ENCODE peak calls at places on chromosomes 4 and X, in ten cellular contexts. L is mammary epithelial cell; M is cardiac fibroblast; Q is ascending aorta; W is CD8-positive, alpha-beta T cell; U is H1; K is NT2/D1; N is HepG2; D is iPS DF 6.9; T is right atrium auricular region. I is an unnamed sample.

GRCh38 chr4:85773372-85773771 is 298.4 kb downstream of the ARHGAP24 start:
- DNase-seq in U (no peak), K (peak), N (no peak), L (no peak), W (no peak), D (no peak), M (no peak), T (no peak), Q (no peak), I (no peak)

GRCh38 chr4:76271248-76271647 is 19.7 kb downstream of the FAM47E start:
- DNase-seq in K (no peak), T (no peak), L (no peak), D (no peak), Q (no peak), M (no peak), U (no peak), W (no peak), N (no peak), I (no peak)

GRCh38 chrX:10634681-10635161 is 14.3 kb upstream of the MID1 start:
- DNase-seq in W (no peak), T (no peak), L (peak), M (peak), K (no peak), N (no peak), U (no peak), Q (no peak), D (no peak), I (no peak)

GRCh38 chr4:107034091-107034698 is 1.9 kb downstream of the DKK2 start:
- DNase-seq in T (peak), W (no peak), Q (peak), K (no peak), L (no peak), U (peak), D (no peak), N (peak), M (peak), I (no peak)

GRCh38 chr4:76053730-76054129 is 17.9 kb upstream of the CXCL11 start:
- DNase-seq in U (no peak), D (no peak), T (no peak), M (no peak), Q (no peak), W (no peak), L (peak), N (peak), K (no peak), I (no peak)

GRCh38 chrX:106891762-106892161 is 11.4 kb downstream of the RIPPLY1 start:
- DNase-seq in Q (no peak), D (no peak), M (no peak), U (no peak), N (no peak), W (no peak), T (no peak), L (peak), K (no peak), I (no peak)

GRCh38 chrX:13372203-13372980 is 52.5 kb upstream of the ATXN3L start:
- DNase-seq in T (no peak), N (no peak), M (no peak), L (peak), U (no peak), Q (no peak), D (no peak), K (no peak), W (no peak), I (no peak)

GRCh38 chr4:180058731-180059215 is 2184.4 kb upstream of the TENM3 start:
- DNase-seq in U (peak), T (no peak), N (no peak), W (no peak), Q (peak), D (no peak), L (peak), M (peak), K (peak), I (no peak)

GRCh38 chrX:38431525-38431924 is 79.1 kb downstream of the OTC start:
- DNase-seq in N (no peak), Q (no peak), D (no peak), L (no peak), M (no peak), W (no peak), K (no peak), T (no peak), U (no peak), I (no peak)

GRCh38 chr4:84403656-84404055 is 95.4 kb downstream of the NKX6-1 start:
- DNase-seq in W (no peak), M (no peak), Q (no peak), L (peak), U (no peak), K (no peak), T (no peak), N (no peak), D (no peak), I (no peak)

GRCh38 chr4:95317124-95317820 is 231.5 kb downstream of the UNC5C start:
- DNase-seq in K (no peak), M (no peak), Q (no peak), W (no peak), N (no peak), T (no peak), L (no peak), D (no peak), U (no peak), I (no peak)

GRCh38 chr4:179399054-179399782 is 1957.0 kb upstream of the AGA start:
- DNase-seq in K (no peak), T (no peak), Q (no peak), W (no peak), D (no peak), N (no peak), U (no peak), M (no peak), L (no peak), I (no peak)

GRCh38 chr4:75542824-75543223 is 13.0 kb upstream of the ODAPH start:
- DNase-seq in T (no peak), Q (no peak), U (no peak), N (no peak), W (no peak), M (peak), L (peak), K (no peak), D (no peak), I (peak)

GRCh38 chr4:145731026-145731425 is 51.1 kb downstream of the C4orf51 start:
- DNase-seq in W (no peak), N (peak), D (no peak), U (no peak), Q (no peak), T (no peak), L (no peak), K (no peak), M (peak), I (peak)

GRCh38 chrX:22399793-22400192 is 127.1 kb downstream of the CBLL2 start:
- DNase-seq in M (peak), Q (no peak), K (no peak), L (peak), T (no peak), U (no peak), W (no peak), D (no peak), N (no peak), I (no peak)

GRCh38 chrX:112211459-112211858 is 128.9 kb upstream of the TRPC5 start:
- DNase-seq in Q (no peak), T (no peak), U (no peak), N (no peak), W (no peak), D (no peak), M (no peak), K (no peak), L (peak), I (no peak)

GRCh38 chr4:14254252-14254651 is 626.7 kb upstream of the BOD1L1 start:
- DNase-seq in N (no peak), D (peak), U (peak), L (peak), Q (no peak), M (peak), K (peak), T (no peak), W (no peak), I (no peak)

GRCh38 chrX:79161655-79162054 is 17.2 kb downstream of the GPR174 start:
- DNase-seq in W (peak), M (no peak), K (no peak), D (no peak), T (no peak), U (no peak), N (no peak), Q (no peak), L (no peak), I (no peak)

GRCh38 chrX:118976599-118977340 is 2.4 kb downstream of the LONRF3 start:
- DNase-seq in W (no peak), L (no peak), N (no peak), M (peak), K (no peak), Q (peak), U (no peak), D (no peak), T (no peak), I (no peak)

GRCh38 chrX:1075156-1075555 is 137.3 kb downstream of the CRLF2 start:
- DNase-seq in N (no peak), Q (no peak), K (no peak), U (no peak), D (no peak), M (no peak), T (no peak), W (no peak), L (no peak), I (no peak)

GRCh38 chr4:38119663-38120374 is 159.6 kb downstream of the PTTG2 start:
- DNase-seq in M (peak), K (no peak), U (no peak), W (no peak), L (peak), D (no peak), Q (no peak), N (no peak), T (no peak), I (no peak)

GRCh38 chr4:145047151-145047550 is 50.8 kb downstream of the ANAPC10 start:
- DNase-seq in L (no peak), T (no peak), D (no peak), W (no peak), K (no peak), U (no peak), M (no peak), Q (no peak), N (no peak), I (no peak)

DNA sequence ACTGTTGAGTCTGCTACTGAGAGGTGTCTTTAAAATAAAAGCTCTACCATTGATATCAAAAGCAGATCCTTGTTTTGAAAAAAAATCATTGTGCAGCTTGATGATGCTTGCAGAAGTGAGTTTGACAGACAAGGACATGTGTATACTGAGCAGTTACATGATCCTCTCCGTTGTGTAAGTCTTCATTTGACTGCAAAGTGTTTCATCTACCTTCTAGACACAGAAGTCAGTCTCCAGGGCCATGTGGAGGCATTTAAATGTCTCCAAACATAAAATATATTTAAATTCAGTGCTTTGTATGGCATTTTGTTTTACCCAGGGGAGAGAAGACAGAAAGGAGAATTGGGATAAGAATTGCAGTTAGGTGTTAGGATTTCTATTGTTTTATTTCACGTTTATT is 107.8 kb upstream of the MYOZ2 start:
- DNase-seq in K (no peak), L (no peak), U (no peak), Q (no peak), W (no peak), T (no peak), M (no peak), D (no peak), N (no peak), I (no peak)
- H3K4me3 ChIP-seq in K (no peak), L (no peak), U (no peak), Q (peak), W (no peak), T (peak), M (no peak), D (no peak), N (no peak), I (peak)

GRCh38 chr4:15703439-15703838 is 574 bp downstream of the BST1 start:
- DNase-seq in T (no peak), M (no peak), U (no peak), Q (no peak), W (no peak), L (no peak), N (no peak), K (no peak), D (no peak), I (no peak)
- H3K4me3 ChIP-seq in T (peak), M (peak), U (no peak), Q (peak), W (peak), L (no peak), N (no peak), K (peak), D (peak), I (peak)

DNA sequence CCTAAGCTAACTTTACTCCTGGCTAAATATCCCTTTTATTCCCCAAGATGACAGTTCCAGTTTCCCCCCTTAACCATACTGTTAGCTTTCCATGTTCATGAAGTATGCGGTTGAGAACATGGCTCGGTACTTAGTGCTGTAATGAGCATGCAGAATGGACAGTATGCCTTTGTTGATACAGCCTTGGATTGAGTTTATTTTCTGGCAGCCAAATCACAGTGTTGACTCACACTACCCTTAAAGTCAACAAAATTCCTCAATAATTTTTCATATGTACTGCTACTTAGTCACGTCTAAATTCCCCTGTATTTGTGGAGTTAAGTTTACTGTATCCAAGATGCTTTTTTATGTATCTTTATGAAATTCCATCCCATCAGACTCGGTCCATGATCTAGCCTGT is 1.4 kb upstream of the VEGFC start:
- DNase-seq in D (no peak), L (peak), K (no peak), M (peak), U (no peak), W (no peak), T (no peak), Q (no peak), N (no peak), I (peak)
- H3K4me3 ChIP-seq in D (no peak), L (no peak), K (no peak), M (no peak), U (no peak), W (no peak), T (no peak), Q (no peak), N (no peak), I (no peak)

DNA sequence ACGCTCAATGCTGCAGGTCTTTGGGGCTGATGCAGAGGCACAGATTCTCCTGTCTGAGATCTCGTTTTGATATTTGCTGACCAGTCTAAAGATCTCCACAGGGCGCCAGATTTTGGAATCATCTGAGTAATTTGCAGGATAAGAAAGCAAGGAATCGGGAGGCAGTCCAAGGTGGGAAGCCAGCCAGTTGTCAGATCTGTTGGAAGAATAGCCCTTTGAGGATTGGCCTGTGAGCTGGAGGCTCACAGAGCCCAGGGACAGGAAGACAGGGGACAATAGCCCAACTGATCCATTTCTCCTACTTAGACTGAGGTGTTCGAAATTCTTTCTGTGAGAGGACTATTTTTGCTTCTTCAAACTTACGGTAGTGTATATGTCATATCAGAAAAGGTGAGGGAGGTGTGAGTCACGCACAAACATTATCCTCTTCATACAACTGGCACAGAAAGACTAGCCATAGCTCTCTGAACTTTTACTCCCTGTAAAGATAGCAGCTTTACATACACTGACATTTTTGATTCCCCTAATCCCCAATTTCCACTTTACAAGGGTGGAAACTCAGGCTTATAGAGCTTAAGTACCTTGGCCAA is 8.8 kb downstream of the DIPK2B start:
- DNase-seq in L (no peak), M (no peak), D (no peak), T (no peak), Q (no peak), U (no peak), K (no peak), N (no peak), W (no peak), I (no peak)
- H3K4me3 ChIP-seq in L (no peak), M (no peak), D (no peak), T (no peak), Q (no peak), U (no peak), K (no peak), N (no peak), W (no peak), I (no peak)

DNA sequence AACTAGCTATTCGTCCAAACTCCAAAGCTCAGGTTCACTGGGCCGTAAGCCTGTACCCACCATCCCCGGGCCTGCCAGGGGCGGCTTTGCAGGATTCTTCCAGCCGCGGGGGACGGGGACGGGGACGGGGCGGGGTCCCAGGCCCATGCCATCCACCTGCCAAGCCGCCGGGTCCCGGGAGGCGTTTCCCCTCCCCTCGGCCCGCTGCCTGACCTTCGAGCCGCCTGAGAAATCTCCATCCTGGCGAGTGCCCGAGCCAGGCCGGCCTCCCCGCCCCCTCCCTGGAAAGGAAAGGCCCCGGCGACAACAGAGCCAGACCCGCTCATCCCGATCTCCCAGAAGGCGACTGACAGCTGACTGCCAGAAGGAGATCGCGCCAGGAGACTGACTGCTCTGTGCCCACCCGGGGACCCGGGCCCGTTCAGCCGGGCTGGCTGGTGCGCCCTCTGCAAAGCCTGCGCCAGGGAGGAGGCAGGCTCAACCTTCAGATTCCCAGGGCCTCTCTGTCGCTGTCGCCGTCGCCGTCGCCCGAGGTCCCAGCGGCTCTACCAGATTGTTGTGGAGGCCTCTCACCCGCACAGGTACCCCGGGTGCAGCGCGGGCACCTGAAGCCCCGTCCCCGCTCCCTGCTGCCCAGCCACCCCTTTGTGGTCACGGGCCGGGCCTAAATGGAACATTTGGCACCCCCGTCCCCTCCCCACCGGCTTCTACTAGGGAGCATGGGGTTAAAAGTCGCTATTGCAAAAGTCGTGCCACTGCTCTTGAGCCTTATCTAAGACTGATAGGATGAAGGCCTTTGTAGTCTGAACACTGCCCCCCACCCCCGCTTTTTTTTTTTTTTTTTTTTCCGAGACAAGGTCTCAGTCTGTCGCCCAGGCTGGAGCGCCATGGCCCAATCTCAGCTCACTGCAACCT is at the start of gene RGN:
- DNase-seq in T (no peak), W (no peak), Q (no peak), N (peak), M (no peak), L (no peak), U (peak), D (no peak), K (no peak), I (no peak)
- H3K4me3 ChIP-seq in T (peak), W (no peak), Q (peak), N (peak), M (peak), L (no peak), U (peak), D (peak), K (no peak), I (peak)

GRCh38 chr4:3834186-3834920 is 68.2 kb downstream of the ADRA2C start:
- DNase-seq in U (no peak), T (no peak), N (no peak), L (no peak), K (no peak), Q (no peak), M (no peak), W (no peak), D (no peak), I (no peak)
- H3K4me3 ChIP-seq in U (no peak), T (no peak), N (no peak), L (no peak), K (no peak), Q (no peak), M (no peak), W (no peak), D (no peak), I (no peak)

GRCh38 chrX:23644744-23645143 is 22.5 kb upstream of the PRDX4 start:
- DNase-seq in M (no peak), L (no peak), D (no peak), W (no peak), K (no peak), T (no peak), Q (no peak), N (no peak), U (no peak), I (no peak)
- H3K4me3 ChIP-seq in M (no peak), L (no peak), D (no peak), W (no peak), K (no peak), T (no peak), Q (no peak), N (no peak), U (no peak), I (no peak)

GRCh38 chr4:41613362-41613761 is 75.4 kb downstream of the LIMCH1 start:
- DNase-seq in L (no peak), Q (no peak), D (no peak), K (no peak), W (no peak), N (no peak), T (no peak), U (no peak), M (no peak), I (no peak)
- H3K4me3 ChIP-seq in L (no peak), Q (no peak), D (no peak), K (no peak), W (no peak), N (no peak), T (no peak), U (no peak), M (no peak), I (no peak)

I was measured in AG04449.